ENCODE peak calls at places on chromosome 1, in nine cellular contexts. G is CD4-positive, alpha-beta memory T cell; R is ovary; Y is tibial artery; V is mesenchymal stem cell; F is GM23338; A is tibial nerve; B is A549; Z is astrocyte of the spinal cord. S is an unnamed sample.

GRCh38 chr1:42144336-42145189 is 8.6 kb upstream of the GUCA2B start:
- DNase-seq in G (no peak), R (no peak), Y (no peak), V (no peak), F (no peak), A (no peak), B (no peak), Z (no peak), S (no peak)

GRCh38 chr1:180571832-180572636 is 13.3 kb downstream of the OVAAL start:
- DNase-seq in G (no peak), R (no peak), Y (no peak), V (no peak), F (no peak), A (no peak), B (no peak), Z (no peak), S (no peak)

GRCh38 chr1:8145525-8145924 is 119.4 kb upstream of the ERRFI1 start:
- DNase-seq in G (no peak), R (no peak), Y (no peak), V (peak), F (no peak), A (no peak), B (no peak), Z (peak), S (no peak)

GRCh38 chr1:62912028-62912638 is 128.2 kb downstream of the ATG4C start:
- DNase-seq in G (no peak), R (no peak), Y (no peak), V (peak), F (peak), A (no peak), B (peak), Z (peak), S (no peak)

GRCh38 chr1:151060241-151061011 is at the start of gene MLLT11:
- DNase-seq in G (no peak), R (peak), Y (peak), V (peak), F (peak), A (no peak), B (peak), Z (peak), S (no peak)

GRCh38 chr1:117534995-117535467 is 70.8 kb upstream of the TENT5C start:
- DNase-seq in G (peak), R (peak), Y (no peak), V (peak), F (peak), A (no peak), B (peak), Z (peak), S (peak)

GRCh38 chr1:91948501-91949355 is 473 bp upstream of the BRDT start:
- DNase-seq in G (peak), R (no peak), Y (no peak), V (no peak), F (peak), A (no peak), B (no peak), Z (no peak), S (no peak)

GRCh38 chr1:164510435-164510834 is 48.5 kb upstream of the PBX1 start:
- DNase-seq in G (no peak), R (no peak), Y (no peak), V (peak), F (peak), A (no peak), B (peak), Z (peak), S (no peak)

GRCh38 chr1:114113801-114114750 is 39.6 kb downstream of the SYT6 start:
- DNase-seq in G (no peak), R (no peak), Y (peak), V (no peak), F (no peak), A (no peak), B (peak), Z (peak), S (no peak)

GRCh38 chr1:7258622-7259135 is 473.4 kb downstream of the CAMTA1 start:
- DNase-seq in G (no peak), R (no peak), Y (no peak), V (no peak), F (no peak), A (no peak), B (no peak), Z (no peak), S (no peak)

GRCh38 chr1:155256101-155256852 is 994 bp upstream of the ENTREP3 start:
- DNase-seq in G (no peak), R (no peak), Y (no peak), V (no peak), F (no peak), A (no peak), B (no peak), Z (no peak), S (no peak)

GRCh38 chr1:156465747-156466365 is 34.7 kb downstream of the MEF2D start:
- DNase-seq in G (no peak), R (no peak), Y (no peak), V (no peak), F (peak), A (no peak), B (peak), Z (no peak), S (no peak)

GRCh38 chr1:205020466-205020865 is 22.5 kb upstream of the CNTN2 start:
- DNase-seq in G (no peak), R (no peak), Y (no peak), V (no peak), F (no peak), A (no peak), B (no peak), Z (no peak), S (no peak)

GRCh38 chr1:115830963-115831362 is 10.0 kb downstream of the NHLH2 start:
- DNase-seq in G (no peak), R (no peak), Y (no peak), V (no peak), F (peak), A (no peak), B (no peak), Z (no peak), S (no peak)

GRCh38 chr1:204979306-204979705 is 63.7 kb upstream of the CNTN2 start:
- DNase-seq in G (no peak), R (no peak), Y (no peak), V (no peak), F (no peak), A (no peak), B (no peak), Z (no peak), S (no peak)

GRCh38 chr1:25647863-25648262 is 31.3 kb downstream of the MAN1C1 start:
- DNase-seq in G (no peak), R (peak), Y (no peak), V (no peak), F (no peak), A (no peak), B (no peak), Z (no peak), S (no peak)

GRCh38 chr1:183287191-183287675 is 101.2 kb downstream of the LAMC2 start:
- DNase-seq in G (no peak), R (peak), Y (no peak), V (no peak), F (no peak), A (no peak), B (no peak), Z (peak), S (no peak)

GRCh38 chr1:212938846-212939245 is 11.5 kb upstream of the VASH2 start:
- DNase-seq in G (no peak), R (no peak), Y (no peak), V (no peak), F (no peak), A (no peak), B (no peak), Z (no peak), S (no peak)

GRCh38 chr1:226181996-226182714 is 4.4 kb downstream of the ACBD3 start:
- DNase-seq in G (no peak), R (peak), Y (peak), V (peak), F (peak), A (peak), B (peak), Z (peak), S (peak)

GRCh38 chr1:19400875-19401854 is 84.2 kb downstream of the CAPZB start:
- DNase-seq in G (no peak), R (no peak), Y (no peak), V (no peak), F (peak), A (no peak), B (no peak), Z (peak), S (no peak)

GRCh38 chr1:208052926-208053407 is 142.0 kb upstream of the CD34 start:
- DNase-seq in G (no peak), R (no peak), Y (no peak), V (no peak), F (no peak), A (no peak), B (no peak), Z (no peak), S (no peak)

GRCh38 chr1:180229483-180230415 is at the start of gene LHX4:
- DNase-seq in G (no peak), R (peak), Y (peak), V (peak), F (peak), A (no peak), B (peak), Z (no peak), S (no peak)

GRCh38 chr1:22143586-22144033 is 713 bp upstream of the WNT4 start:
- DNase-seq in G (no peak), R (no peak), Y (no peak), V (no peak), F (peak), A (no peak), B (no peak), Z (no peak), S (no peak)

GRCh38 chr1:159917533-159917932 is 7.8 kb downstream of the TAGLN2 start:
- DNase-seq in G (no peak), R (no peak), Y (no peak), V (peak), F (no peak), A (no peak), B (no peak), Z (no peak), S (no peak)

GRCh38 chr1:93080424-93080823 is 1.3 kb downstream of the MTF2 start:
- DNase-seq in G (peak), R (no peak), Y (no peak), V (peak), F (peak), A (no peak), B (peak), Z (peak), S (peak)

GRCh38 chr1:29406814-29407213 is 170.5 kb downstream of the PTPRU start:
- DNase-seq in G (no peak), R (no peak), Y (no peak), V (no peak), F (no peak), A (no peak), B (no peak), Z (no peak), S (no peak)

GRCh38 chr1:37537378-37537777 is 16.7 kb downstream of the SNIP1 start:
- DNase-seq in G (no peak), R (no peak), Y (no peak), V (peak), F (no peak), A (no peak), B (peak), Z (peak), S (peak)

GRCh38 chr1:9867408-9868243 is 42.4 kb downstream of the CTNNBIP1 start:
- DNase-seq in G (peak), R (peak), Y (peak), V (peak), F (peak), A (peak), B (peak), Z (peak), S (no peak)

GRCh38 chr1:18998016-18998724 is 41.7 kb upstream of the IFFO2 start:
- DNase-seq in G (no peak), R (no peak), Y (no peak), V (no peak), F (no peak), A (no peak), B (no peak), Z (no peak), S (no peak)

GRCh38 chr1:36178479-36179219 is 22.7 kb downstream of the MAP7D1 start:
- DNase-seq in G (no peak), R (no peak), Y (no peak), V (no peak), F (peak), A (no peak), B (no peak), Z (no peak), S (no peak)
- H3K4me3 ChIP-seq in G (no peak), R (no peak), Y (no peak), V (no peak), F (peak), A (no peak), B (no peak), Z (no peak), S (no peak)

GRCh38 chr1:27567183-27567526 is 36.8 kb downstream of the AHDC1 start:
- DNase-seq in G (no peak), R (no peak), Y (no peak), V (no peak), F (no peak), A (no peak), B (no peak), Z (no peak), S (no peak)
- H3K4me3 ChIP-seq in G (no peak), R (no peak), Y (no peak), V (no peak), F (no peak), A (no peak), B (no peak), Z (no peak), S (no peak)

GRCh38 chr1:235960799-235961198 is 94.1 kb upstream of the LYST start:
- DNase-seq in G (no peak), R (no peak), Y (no peak), V (no peak), F (no peak), A (no peak), B (no peak), Z (no peak), S (no peak)
- H3K4me3 ChIP-seq in G (no peak), R (no peak), Y (no peak), V (no peak), F (no peak), A (no peak), B (no peak), Z (no peak), S (no peak)

DNA sequence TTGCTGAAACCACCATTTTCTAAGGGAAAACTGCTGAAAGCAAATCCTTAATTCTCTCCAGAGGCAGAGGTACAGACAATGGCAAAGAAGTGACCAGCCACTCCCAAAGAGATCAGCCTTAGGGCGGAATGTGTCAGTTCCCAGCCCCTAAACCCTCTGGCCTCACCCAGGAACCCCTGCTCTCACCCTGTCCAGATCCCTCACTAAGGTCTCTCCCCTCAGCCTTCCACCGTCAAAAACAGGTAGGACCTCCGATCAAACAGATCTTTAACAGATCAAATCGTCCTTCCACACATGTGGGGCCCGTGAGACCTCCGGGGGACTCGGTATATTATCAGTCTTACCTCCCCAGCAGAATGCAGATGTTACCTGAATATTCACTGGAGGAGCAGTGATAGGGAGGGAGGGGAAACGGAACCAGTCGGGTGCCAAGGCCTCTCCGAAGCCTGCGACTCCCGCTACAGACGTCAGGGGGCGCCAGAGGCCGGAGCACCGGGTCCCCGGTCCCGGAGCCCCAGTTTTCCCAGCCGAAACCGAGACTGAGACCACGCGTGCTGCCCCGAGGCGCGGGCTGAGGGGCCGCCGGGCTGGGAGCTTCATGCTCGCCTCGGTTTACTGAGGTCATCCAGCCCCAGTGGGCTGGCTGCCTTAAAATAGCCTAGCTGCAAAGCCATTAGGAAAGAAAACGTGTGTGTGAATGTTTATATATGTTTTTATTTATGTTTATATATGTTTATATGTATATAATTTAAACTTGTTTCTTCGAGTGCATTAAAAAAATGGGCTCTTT is 23.6 kb downstream of the GPA33 start:
- DNase-seq in G (peak), R (peak), Y (peak), V (peak), F (peak), A (peak), B (peak), Z (peak), S (no peak)
- H3K4me3 ChIP-seq in G (no peak), R (no peak), Y (no peak), V (no peak), F (peak), A (no peak), B (peak), Z (peak), S (peak)

GRCh38 chr1:36384542-36385409 is 948 bp downstream of the STK40 start:
- DNase-seq in G (peak), R (peak), Y (peak), V (peak), F (peak), A (no peak), B (peak), Z (peak), S (no peak)
- H3K4me3 ChIP-seq in G (peak), R (peak), Y (peak), V (peak), F (peak), A (peak), B (peak), Z (peak), S (peak)

GRCh38 chr1:246218686-246219085 is 288.4 kb downstream of the SMYD3 start:
- DNase-seq in G (no peak), R (no peak), Y (no peak), V (no peak), F (no peak), A (no peak), B (no peak), Z (no peak), S (no peak)

GRCh38 chr1:246215505-246215893 is 291.6 kb downstream of the SMYD3 start:
- DNase-seq in G (no peak), R (no peak), Y (no peak), V (no peak), F (no peak), A (no peak), B (no peak), Z (no peak), S (no peak)

GRCh38 chr1:246220495-246221065 is 286.5 kb downstream of the SMYD3 start:
- DNase-seq in G (no peak), R (no peak), Y (no peak), V (no peak), F (no peak), A (no peak), B (no peak), Z (no peak), S (no peak)

GRCh38 chr1:246221390-246222240 is 285.5 kb downstream of the SMYD3 start:
- DNase-seq in G (no peak), R (no peak), Y (no peak), V (no peak), F (no peak), A (no peak), B (no peak), Z (no peak), S (no peak)

DNA sequence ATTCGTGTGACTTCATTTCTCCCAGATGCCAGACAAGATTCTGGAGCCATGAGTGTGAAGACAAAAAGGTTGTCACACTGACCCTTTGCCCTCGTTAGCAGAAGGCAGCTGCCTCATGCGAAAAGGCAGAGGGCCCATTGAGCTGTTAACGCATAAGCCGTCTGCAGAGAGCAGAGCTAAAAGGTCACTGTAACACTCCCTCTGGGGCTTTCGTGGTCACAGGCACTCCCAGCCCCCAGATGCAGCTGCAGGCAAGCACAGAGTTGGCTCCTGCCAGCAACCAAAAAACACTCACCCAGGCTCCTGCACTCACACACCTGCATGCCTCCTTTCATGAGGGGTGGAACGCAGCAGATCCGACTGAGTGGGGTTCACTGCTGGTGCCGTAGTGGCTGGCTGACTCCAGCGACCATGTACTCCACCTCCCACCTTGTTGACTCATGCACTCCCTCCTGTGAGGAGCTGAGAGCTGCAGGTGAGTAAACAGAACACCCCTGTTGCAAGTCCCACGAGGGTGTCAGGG is 287.5 kb downstream of the SMYD3 start:
- DNase-seq in G (no peak), R (no peak), Y (no peak), V (peak), F (peak), A (no peak), B (no peak), Z (no peak), S (peak)
- H3K4me3 ChIP-seq in G (no peak), R (no peak), Y (no peak), V (no peak), F (no peak), A (no peak), B (no peak), Z (no peak), S (no peak)

DNA sequence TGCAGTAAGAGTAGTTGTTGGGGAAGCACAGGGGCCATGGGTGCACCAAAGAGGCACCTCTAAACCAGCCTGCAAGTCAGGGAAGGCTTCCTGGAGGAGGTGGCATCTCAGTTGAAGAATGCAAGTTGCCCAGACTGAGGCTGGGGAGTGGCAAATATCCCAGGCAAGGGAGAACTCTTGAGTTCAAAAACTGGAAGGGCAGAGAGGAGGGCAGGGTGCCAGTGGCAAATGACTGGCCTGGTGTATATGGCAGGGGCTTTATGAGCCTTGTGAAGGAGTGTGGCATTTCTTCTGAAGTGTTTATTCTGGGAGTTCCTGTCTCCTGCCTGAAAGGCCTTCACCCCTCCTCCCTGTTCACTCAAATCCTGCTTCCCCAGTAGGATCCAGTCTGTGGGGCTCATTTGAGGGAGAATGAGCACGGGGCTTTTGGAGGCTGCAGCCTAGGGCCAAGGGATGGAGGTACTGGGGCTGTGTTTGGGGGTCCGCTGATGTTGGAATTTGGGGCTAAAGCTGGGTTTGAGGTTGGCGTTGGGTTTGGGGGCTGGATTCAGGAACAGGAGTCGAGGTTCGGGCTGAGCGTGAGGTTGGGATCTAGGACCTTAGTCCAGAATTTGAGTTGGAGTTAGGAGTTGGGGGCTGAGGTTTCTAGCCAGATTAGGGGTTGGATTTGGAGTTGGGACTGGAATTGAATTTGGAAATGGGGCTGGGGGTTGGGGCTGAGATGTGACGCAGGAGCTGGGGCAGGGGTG is at the start of gene TMEM125:
- DNase-seq in G (no peak), R (no peak), Y (peak), V (no peak), F (peak), A (no peak), B (no peak), Z (no peak), S (no peak)
- H3K4me3 ChIP-seq in G (no peak), R (no peak), Y (no peak), V (peak), F (peak), A (peak), B (no peak), Z (no peak), S (no peak)

S was measured in skeletal muscle cell.